ENCODE peak calls at places on chromosomes 4 and X, in ten cellular contexts. One of them, this sample, is unnamed.
A peak's percentile ranks its signal among the peaks of the same experiment; 100 is the strongest.

GRCh38 chr4:3475713-3476260 is 12.7 kb downstream of the DOK7 start:
- DNase-seq in ovary: no peak
- DNase-seq in pancreas: peak; percentile 69
- DNase-seq in spleen: peak; percentile 57
- DNase-seq in CD8-positive, alpha-beta memory T cell: no peak
- DNase-seq in cardiac muscle cell: no peak
- DNase-seq in left lung: no peak
- DNase-seq in mucosa of descending colon: no peak
- DNase-seq in MG63: no peak
- DNase-seq in GM23248: no peak
- DNase-seq in this sample: no peak

GRCh38 chr4:184039963-184040383 is 134.9 kb downstream of the STOX2 start:
- DNase-seq in ovary: no peak
- DNase-seq in pancreas: no peak
- DNase-seq in spleen: no peak
- DNase-seq in CD8-positive, alpha-beta memory T cell: no peak
- DNase-seq in cardiac muscle cell: peak; percentile 27
- DNase-seq in left lung: no peak
- DNase-seq in mucosa of descending colon: no peak
- DNase-seq in MG63: no peak
- DNase-seq in GM23248: no peak
- DNase-seq in this sample: no peak

GRCh38 chrX:40778861-40779575 is 43.7 kb upstream of the MED14 start:
- DNase-seq in ovary: no peak
- DNase-seq in pancreas: no peak
- DNase-seq in spleen: no peak
- DNase-seq in CD8-positive, alpha-beta memory T cell: no peak
- DNase-seq in cardiac muscle cell: peak; percentile 16
- DNase-seq in left lung: no peak
- DNase-seq in mucosa of descending colon: no peak
- DNase-seq in MG63: no peak
- DNase-seq in GM23248: peak; percentile 69
- DNase-seq in this sample: no peak

GRCh38 chr4:54281060-54281781 is 52.1 kb downstream of the PDGFRA start:
- DNase-seq in ovary: peak; percentile 78
- DNase-seq in pancreas: peak; percentile 79
- DNase-seq in spleen: no peak
- DNase-seq in CD8-positive, alpha-beta memory T cell: no peak
- DNase-seq in cardiac muscle cell: peak; percentile 98
- DNase-seq in left lung: peak; percentile 65
- DNase-seq in mucosa of descending colon: no peak
- DNase-seq in MG63: peak; percentile 100
- DNase-seq in GM23248: peak; percentile 98
- DNase-seq in this sample: no peak

GRCh38 chr4:143286733-143287570 is 49.7 kb upstream of the GAB1 start:
- DNase-seq in ovary: no peak
- DNase-seq in pancreas: no peak
- DNase-seq in spleen: no peak
- DNase-seq in CD8-positive, alpha-beta memory T cell: no peak
- DNase-seq in cardiac muscle cell: peak; percentile 51
- DNase-seq in left lung: no peak
- DNase-seq in mucosa of descending colon: no peak
- DNase-seq in MG63: no peak
- DNase-seq in GM23248: peak; percentile 83
- DNase-seq in this sample: no peak

GRCh38 chrX:28312259-28312658 is 275.0 kb upstream of the IL1RAPL1 start:
- DNase-seq in ovary: no peak
- DNase-seq in pancreas: no peak
- DNase-seq in spleen: no peak
- DNase-seq in CD8-positive, alpha-beta memory T cell: no peak
- DNase-seq in cardiac muscle cell: no peak
- DNase-seq in left lung: no peak
- DNase-seq in mucosa of descending colon: no peak
- DNase-seq in MG63: no peak
- DNase-seq in GM23248: no peak
- DNase-seq in this sample: no peak

GRCh38 chr4:107114059-107114458 is 77.9 kb upstream of the DKK2 start:
- DNase-seq in ovary: no peak
- DNase-seq in pancreas: no peak
- DNase-seq in spleen: no peak
- DNase-seq in CD8-positive, alpha-beta memory T cell: no peak
- DNase-seq in cardiac muscle cell: no peak
- DNase-seq in left lung: no peak
- DNase-seq in mucosa of descending colon: no peak
- DNase-seq in MG63: no peak
- DNase-seq in GM23248: no peak
- DNase-seq in this sample: no peak

GRCh38 chr4:36285784-36286480 is 4.5 kb downstream of the DTHD1 start:
- DNase-seq in ovary: no peak
- DNase-seq in pancreas: no peak
- DNase-seq in spleen: no peak
- DNase-seq in CD8-positive, alpha-beta memory T cell: peak; percentile 80
- DNase-seq in cardiac muscle cell: no peak
- DNase-seq in left lung: no peak
- DNase-seq in mucosa of descending colon: no peak
- DNase-seq in MG63: no peak
- DNase-seq in GM23248: no peak
- DNase-seq in this sample: no peak

GRCh38 chr4:174365018-174365587 is 81.4 kb downstream of the CEP44 start:
- DNase-seq in ovary: no peak
- DNase-seq in pancreas: no peak
- DNase-seq in spleen: no peak
- DNase-seq in CD8-positive, alpha-beta memory T cell: no peak
- DNase-seq in cardiac muscle cell: peak; percentile 68
- DNase-seq in left lung: no peak
- DNase-seq in mucosa of descending colon: no peak
- DNase-seq in MG63: no peak
- DNase-seq in GM23248: peak; percentile 64
- DNase-seq in this sample: no peak

GRCh38 chrX:102138064-102138463 is 4.2 kb downstream of the TCEAL6 start:
- DNase-seq in ovary: no peak
- DNase-seq in pancreas: no peak
- DNase-seq in spleen: no peak
- DNase-seq in CD8-positive, alpha-beta memory T cell: no peak
- DNase-seq in cardiac muscle cell: no peak
- DNase-seq in left lung: no peak
- DNase-seq in mucosa of descending colon: no peak
- DNase-seq in MG63: no peak
- DNase-seq in GM23248: no peak
- DNase-seq in this sample: no peak

GRCh38 chrX:29662101-29662500 is 553.3 kb upstream of the MAGEB2 start:
- DNase-seq in ovary: no peak
- DNase-seq in pancreas: no peak
- DNase-seq in spleen: no peak
- DNase-seq in CD8-positive, alpha-beta memory T cell: no peak
- DNase-seq in cardiac muscle cell: peak; percentile 55
- DNase-seq in left lung: no peak
- DNase-seq in mucosa of descending colon: no peak
- DNase-seq in MG63: peak; percentile 46
- DNase-seq in GM23248: peak; percentile 59
- DNase-seq in this sample: no peak

GRCh38 chrX:2664497-2664896 is 26.6 kb upstream of the CD99 start:
- DNase-seq in ovary: peak; percentile 41
- DNase-seq in pancreas: no peak
- DNase-seq in spleen: no peak
- DNase-seq in CD8-positive, alpha-beta memory T cell: no peak
- DNase-seq in cardiac muscle cell: peak; percentile 87
- DNase-seq in left lung: no peak
- DNase-seq in mucosa of descending colon: no peak
- DNase-seq in MG63: peak; percentile 86
- DNase-seq in GM23248: peak; percentile 92
- DNase-seq in this sample: no peak

GRCh38 chr4:110196206-110196870 is 2.1 kb downstream of the ELOVL6 start:
- DNase-seq in ovary: peak; percentile 29
- DNase-seq in pancreas: peak; percentile 84
- DNase-seq in spleen: peak; percentile 90
- DNase-seq in CD8-positive, alpha-beta memory T cell: peak; percentile 57
- DNase-seq in cardiac muscle cell: peak; percentile 30
- DNase-seq in left lung: peak; percentile 73
- DNase-seq in mucosa of descending colon: peak; percentile 82
- DNase-seq in MG63: peak; percentile 53
- DNase-seq in GM23248: peak; percentile 65
- DNase-seq in this sample: peak; percentile 28

GRCh38 chrX:23959781-23960180 is 52.0 kb downstream of the CXorf58 start:
- DNase-seq in ovary: no peak
- DNase-seq in pancreas: no peak
- DNase-seq in spleen: no peak
- DNase-seq in CD8-positive, alpha-beta memory T cell: no peak
- DNase-seq in cardiac muscle cell: no peak
- DNase-seq in left lung: no peak
- DNase-seq in mucosa of descending colon: no peak
- DNase-seq in MG63: no peak
- DNase-seq in GM23248: no peak
- DNase-seq in this sample: no peak

GRCh38 chr4:109912706-109913621 is at the start of gene EGF:
- DNase-seq in ovary: no peak
- DNase-seq in pancreas: no peak
- DNase-seq in spleen: no peak
- DNase-seq in CD8-positive, alpha-beta memory T cell: no peak
- DNase-seq in cardiac muscle cell: peak; percentile 63
- DNase-seq in left lung: no peak
- DNase-seq in mucosa of descending colon: no peak
- DNase-seq in MG63: peak; percentile 18
- DNase-seq in GM23248: peak; percentile 62
- DNase-seq in this sample: no peak

GRCh38 chr4:185787926-185788679 is 23.9 kb downstream of the SORBS2 start:
- DNase-seq in ovary: no peak
- DNase-seq in pancreas: no peak
- DNase-seq in spleen: no peak
- DNase-seq in CD8-positive, alpha-beta memory T cell: no peak
- DNase-seq in cardiac muscle cell: no peak
- DNase-seq in left lung: no peak
- DNase-seq in mucosa of descending colon: no peak
- DNase-seq in MG63: no peak
- DNase-seq in GM23248: no peak
- DNase-seq in this sample: no peak

DNA sequence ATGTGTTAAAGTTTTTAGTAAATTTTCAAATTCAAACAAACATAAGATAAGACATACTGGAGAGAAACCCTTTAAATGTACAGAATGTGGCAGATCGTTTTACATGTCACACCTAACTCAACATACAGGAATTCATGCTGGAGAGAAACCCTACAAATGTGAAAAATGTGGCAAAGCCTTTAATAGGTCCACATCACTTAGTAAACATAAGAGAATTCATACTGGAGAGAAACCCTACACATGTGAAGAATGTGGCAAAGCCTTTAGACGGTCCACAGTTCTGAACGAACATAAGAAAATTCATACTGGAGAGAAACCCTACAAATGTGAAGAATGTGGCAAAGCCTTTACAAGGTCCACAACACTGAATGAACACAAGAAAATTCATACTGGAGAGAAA is 32.8 kb downstream of the ZNF595 start:
- DNase-seq in ovary: no peak
- DNase-seq in pancreas: no peak
- DNase-seq in spleen: no peak
- DNase-seq in CD8-positive, alpha-beta memory T cell: no peak
- DNase-seq in cardiac muscle cell: no peak
- DNase-seq in left lung: no peak
- DNase-seq in mucosa of descending colon: no peak
- DNase-seq in MG63: no peak
- DNase-seq in GM23248: no peak
- DNase-seq in this sample: no peak
- H3K9me3 ChIP-seq in ovary: peaks cover 46% of the 10 kb centered on the region
- H3K9me3 ChIP-seq in pancreas: peaks cover 15% of the 10 kb centered on the region
- H3K9me3 ChIP-seq in spleen: peaks cover 100% of the 10 kb centered on the region
- H3K9me3 ChIP-seq in CD8-positive, alpha-beta memory T cell: peaks cover 55% of the 10 kb centered on the region
- H3K9me3 ChIP-seq in cardiac muscle cell: peaks cover 34% of the 10 kb centered on the region
- H3K9me3 ChIP-seq in left lung: peaks cover 26% of the 10 kb centered on the region
- H3K9me3 ChIP-seq in mucosa of descending colon: peaks cover 99% of the 10 kb centered on the region
- H3K9me3 ChIP-seq in MG63: peaks cover 41% of the 10 kb centered on the region
- H3K9me3 ChIP-seq in GM23248: peaks cover 40% of the 10 kb centered on the region
- H3K9me3 ChIP-seq in this sample: peaks cover 27% of the 10 kb centered on the region

DNA sequence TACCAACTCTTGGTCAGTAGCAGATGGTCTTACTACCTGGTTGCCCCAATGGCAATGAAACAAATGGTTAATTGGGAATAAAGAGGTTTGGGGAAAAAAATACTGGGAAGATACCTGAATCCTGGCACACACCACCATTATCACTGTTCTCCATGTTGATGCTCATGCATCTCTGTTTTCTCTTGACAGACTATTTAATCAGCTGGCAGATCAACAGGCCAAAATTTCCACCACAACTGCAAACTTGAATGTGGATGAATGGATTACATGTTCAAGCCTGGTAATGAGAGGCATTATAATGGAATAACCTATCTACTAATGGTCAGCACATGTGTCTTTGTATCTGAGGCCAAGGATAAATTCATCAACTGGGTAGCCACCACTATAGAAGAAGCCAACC is 45.7 kb downstream of the ZNF721 start:
- DNase-seq in ovary: no peak
- DNase-seq in pancreas: no peak
- DNase-seq in spleen: no peak
- DNase-seq in CD8-positive, alpha-beta memory T cell: no peak
- DNase-seq in cardiac muscle cell: no peak
- DNase-seq in left lung: no peak
- DNase-seq in mucosa of descending colon: no peak
- DNase-seq in MG63: no peak
- DNase-seq in GM23248: no peak
- DNase-seq in this sample: no peak
- H3K9me3 ChIP-seq in ovary: peaks cover 61% of the 10 kb centered on the region
- H3K9me3 ChIP-seq in pancreas: no peaks in the 10 kb centered on the region
- H3K9me3 ChIP-seq in spleen: peaks cover 100% of the 10 kb centered on the region
- H3K9me3 ChIP-seq in CD8-positive, alpha-beta memory T cell: peaks cover 63% of the 10 kb centered on the region
- H3K9me3 ChIP-seq in cardiac muscle cell: peaks cover 11% of the 10 kb centered on the region
- H3K9me3 ChIP-seq in left lung: peaks cover 30% of the 10 kb centered on the region
- H3K9me3 ChIP-seq in mucosa of descending colon: peaks cover 100% of the 10 kb centered on the region
- H3K9me3 ChIP-seq in MG63: peaks cover 36% of the 10 kb centered on the region
- H3K9me3 ChIP-seq in GM23248: peaks cover 27% of the 10 kb centered on the region
- H3K9me3 ChIP-seq in this sample: peaks cover 69% of the 10 kb centered on the region

GRCh38 chr4:7581477-7581876 is 146.7 kb upstream of the PSAPL1 start:
- DNase-seq in ovary: peak; percentile 36
- DNase-seq in pancreas: no peak
- DNase-seq in spleen: no peak
- DNase-seq in CD8-positive, alpha-beta memory T cell: no peak
- DNase-seq in cardiac muscle cell: peak; percentile 41
- DNase-seq in left lung: no peak
- DNase-seq in mucosa of descending colon: no peak
- DNase-seq in MG63: no peak
- DNase-seq in GM23248: peak; percentile 18
- DNase-seq in this sample: no peak
- H3K9me3 ChIP-seq in ovary: no peaks in the 10 kb centered on the region
- H3K9me3 ChIP-seq in pancreas: no peaks in the 10 kb centered on the region
- H3K9me3 ChIP-seq in spleen: peaks cover 59% of the 10 kb centered on the region
- H3K9me3 ChIP-seq in CD8-positive, alpha-beta memory T cell: peaks cover 7% of the 10 kb centered on the region
- H3K9me3 ChIP-seq in cardiac muscle cell: no peaks in the 10 kb centered on the region
- H3K9me3 ChIP-seq in left lung: no peaks in the 10 kb centered on the region
- H3K9me3 ChIP-seq in mucosa of descending colon: peaks cover 24% of the 10 kb centered on the region
- H3K9me3 ChIP-seq in MG63: peaks cover 2% of the 10 kb centered on the region
- H3K9me3 ChIP-seq in GM23248: no peaks in the 10 kb centered on the region
- H3K9me3 ChIP-seq in this sample: peaks cover 5% of the 10 kb centered on the region

DNA sequence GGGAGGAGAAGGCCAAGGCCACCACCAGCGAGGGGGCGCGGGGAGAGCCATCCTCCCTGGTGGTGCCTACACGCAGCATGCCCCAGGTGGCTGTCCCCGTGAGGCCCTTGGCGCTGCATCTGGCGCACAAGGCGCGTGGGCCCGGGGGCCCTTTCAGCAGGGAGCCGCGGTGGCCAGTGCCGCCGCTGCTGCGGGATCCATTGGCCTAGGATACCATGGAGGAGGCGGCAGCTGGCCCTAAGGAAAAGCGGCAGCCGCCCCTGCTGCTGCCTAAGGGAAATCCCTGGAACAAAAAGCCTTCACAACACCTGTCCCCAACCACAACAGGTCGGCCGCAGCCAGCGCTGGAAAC is 1059.6 kb downstream of the TECRL start:
- DNase-seq in ovary: no peak
- DNase-seq in pancreas: peak; percentile 58
- DNase-seq in spleen: no peak
- DNase-seq in CD8-positive, alpha-beta memory T cell: no peak
- DNase-seq in cardiac muscle cell: no peak
- DNase-seq in left lung: no peak
- DNase-seq in mucosa of descending colon: no peak
- DNase-seq in MG63: no peak
- DNase-seq in GM23248: no peak
- DNase-seq in this sample: no peak
- H3K9me3 ChIP-seq in ovary: no peaks in the 10 kb centered on the region
- H3K9me3 ChIP-seq in pancreas: no peaks in the 10 kb centered on the region
- H3K9me3 ChIP-seq in spleen: peaks cover 47% of the 10 kb centered on the region
- H3K9me3 ChIP-seq in CD8-positive, alpha-beta memory T cell: no peaks in the 10 kb centered on the region
- H3K9me3 ChIP-seq in cardiac muscle cell: no peaks in the 10 kb centered on the region
- H3K9me3 ChIP-seq in left lung: no peaks in the 10 kb centered on the region
- H3K9me3 ChIP-seq in mucosa of descending colon: peaks cover 36% of the 10 kb centered on the region
- H3K9me3 ChIP-seq in MG63: peaks cover 12% of the 10 kb centered on the region
- H3K9me3 ChIP-seq in GM23248: no peaks in the 10 kb centered on the region
- H3K9me3 ChIP-seq in this sample: no peaks in the 10 kb centered on the region